ENCODE peak calls at places on chromosomes 6 and 20, in seven cellular contexts. One of them, this sample, is unnamed.
A peak's percentile ranks its signal among the peaks of the same experiment; 100 is the strongest.

GRCh38 chr6:143099647-143100046 is 39.0 kb downstream of the AIG1 start:
- DNase-seq in NCI-H1694: no peak
- DNase-seq in small intestine: no peak
- DNase-seq in sciatic nerve: no peak
- DNase-seq in activated CD8-positive, alpha-beta memory T cell treated with anti-CD3 and anti-CD28 coated beads, Interleukin-2, amount 10 ng/mL, durations not matched to agents 7 days and 5 days: no peak
- DNase-seq in heart right ventricle: no peak
- DNase-seq in CD4-positive, alpha-beta memory T cell: no peak
- DNase-seq in this sample: no peak

GRCh38 chr6:122482750-122483080 is 11.1 kb upstream of the SERINC1 start:
- DNase-seq in activated CD8-positive, alpha-beta memory T cell treated with anti-CD3 and anti-CD28 coated beads, Interleukin-2, amount 10 ng/mL, durations not matched to agents 7 days and 5 days: no peak
- DNase-seq in small intestine: no peak
- DNase-seq in CD4-positive, alpha-beta memory T cell: no peak
- DNase-seq in sciatic nerve: no peak
- DNase-seq in heart right ventricle: no peak
- DNase-seq in NCI-H1694: no peak
- DNase-seq in this sample: no peak

GRCh38 chr6:111423960-111424846 is 58.8 kb downstream of the REV3L start:
- DNase-seq in activated CD8-positive, alpha-beta memory T cell treated with anti-CD3 and anti-CD28 coated beads, Interleukin-2, amount 10 ng/mL, durations not matched to agents 7 days and 5 days: no peak
- DNase-seq in CD4-positive, alpha-beta memory T cell: no peak
- DNase-seq in small intestine: peak; percentile 44
- DNase-seq in sciatic nerve: no peak
- DNase-seq in NCI-H1694: no peak
- DNase-seq in heart right ventricle: peak; percentile 38
- DNase-seq in this sample: no peak

GRCh38 chr20:58374906-58375760 is 13.9 kb upstream of the VAPB start:
- DNase-seq in CD4-positive, alpha-beta memory T cell: no peak
- DNase-seq in small intestine: no peak
- DNase-seq in activated CD8-positive, alpha-beta memory T cell treated with anti-CD3 and anti-CD28 coated beads, Interleukin-2, amount 10 ng/mL, durations not matched to agents 7 days and 5 days: no peak
- DNase-seq in NCI-H1694: no peak
- DNase-seq in heart right ventricle: peak; percentile 15
- DNase-seq in sciatic nerve: no peak
- DNase-seq in this sample: no peak

GRCh38 chr6:87661503-87661902 is 40.5 kb downstream of the AKIRIN2 start:
- DNase-seq in small intestine: no peak
- DNase-seq in CD4-positive, alpha-beta memory T cell: no peak
- DNase-seq in activated CD8-positive, alpha-beta memory T cell treated with anti-CD3 and anti-CD28 coated beads, Interleukin-2, amount 10 ng/mL, durations not matched to agents 7 days and 5 days: no peak
- DNase-seq in heart right ventricle: no peak
- DNase-seq in sciatic nerve: no peak
- DNase-seq in NCI-H1694: no peak
- DNase-seq in this sample: no peak

GRCh38 chr6:150069707-150070106 is 786 bp upstream of the ULBP3 start:
- DNase-seq in sciatic nerve: no peak
- DNase-seq in heart right ventricle: no peak
- DNase-seq in small intestine: no peak
- DNase-seq in NCI-H1694: no peak
- DNase-seq in activated CD8-positive, alpha-beta memory T cell treated with anti-CD3 and anti-CD28 coated beads, Interleukin-2, amount 10 ng/mL, durations not matched to agents 7 days and 5 days: no peak
- DNase-seq in CD4-positive, alpha-beta memory T cell: no peak
- DNase-seq in this sample: no peak

GRCh38 chr20:58109126-58109880 is 119.2 kb downstream of the ANKRD60 start:
- DNase-seq in heart right ventricle: no peak
- DNase-seq in small intestine: peak; percentile 22
- DNase-seq in NCI-H1694: no peak
- DNase-seq in sciatic nerve: peak; percentile 32
- DNase-seq in activated CD8-positive, alpha-beta memory T cell treated with anti-CD3 and anti-CD28 coated beads, Interleukin-2, amount 10 ng/mL, durations not matched to agents 7 days and 5 days: no peak
- DNase-seq in CD4-positive, alpha-beta memory T cell: no peak
- DNase-seq in this sample: peak; percentile 62

GRCh38 chr6:85867595-85867994 is 224.9 kb upstream of the SYNCRIP start:
- DNase-seq in sciatic nerve: no peak
- DNase-seq in CD4-positive, alpha-beta memory T cell: no peak
- DNase-seq in activated CD8-positive, alpha-beta memory T cell treated with anti-CD3 and anti-CD28 coated beads, Interleukin-2, amount 10 ng/mL, durations not matched to agents 7 days and 5 days: no peak
- DNase-seq in NCI-H1694: no peak
- DNase-seq in heart right ventricle: no peak
- DNase-seq in small intestine: no peak
- DNase-seq in this sample: no peak

GRCh38 chr6:29943053-29943966 is 978 bp downstream of the HLA-A start:
- DNase-seq in NCI-H1694: no peak
- DNase-seq in heart right ventricle: no peak
- DNase-seq in small intestine: peak; percentile 25
- DNase-seq in sciatic nerve: no peak
- DNase-seq in activated CD8-positive, alpha-beta memory T cell treated with anti-CD3 and anti-CD28 coated beads, Interleukin-2, amount 10 ng/mL, durations not matched to agents 7 days and 5 days: peak; percentile 62
- DNase-seq in CD4-positive, alpha-beta memory T cell: no peak
- DNase-seq in this sample: no peak

GRCh38 chr6:77021232-77021631 is 442.1 kb downstream of the HTR1B start:
- DNase-seq in heart right ventricle: no peak
- DNase-seq in CD4-positive, alpha-beta memory T cell: no peak
- DNase-seq in NCI-H1694: no peak
- DNase-seq in sciatic nerve: no peak
- DNase-seq in activated CD8-positive, alpha-beta memory T cell treated with anti-CD3 and anti-CD28 coated beads, Interleukin-2, amount 10 ng/mL, durations not matched to agents 7 days and 5 days: no peak
- DNase-seq in small intestine: no peak
- DNase-seq in this sample: no peak

This sample was measured in osteocyte.